ENCODE peak calls at places on chromosomes 13 and 19, in seven cellular contexts. Q is tibial artery, W is BJ, R is GM23338, K is tibial nerve, C is lower leg skin, U is bronchial epithelial cell. G is an unnamed sample.

GRCh38 chr19:30587869-30588268 is 215.7 kb downstream of the ZNF536 start:
- DNase-seq in Q (peak; percentile 40), W (no peak), R (no peak), K (no peak), C (peak; percentile 72), U (no peak), G (no peak)

GRCh38 chr19:36032251-36033104 is at the start of gene CLIP3:
- DNase-seq in Q (peak; percentile 86), W (no peak), R (peak; percentile 87), K (no peak), C (peak; percentile 90), U (no peak), G (no peak)

GRCh38 chr13:112849500-112849899 is 119.5 kb upstream of the MCF2L start:
- DNase-seq in Q (no peak), W (no peak), R (no peak), K (no peak), C (no peak), U (peak; percentile 5), G (no peak)

GRCh38 chr19:44740351-44740824 is 8.1 kb upstream of the BCL3 start:
- DNase-seq in Q (no peak), W (no peak), R (no peak), K (no peak), C (no peak), U (no peak), G (no peak)

GRCh38 chr13:110306960-110307696 is at the start of the genes COL4A1 and COL4A2:
- DNase-seq in Q (peak; percentile 92), W (no peak), R (peak; percentile 87), K (peak; percentile 77), C (peak; percentile 92), U (peak; percentile 27), G (peak; percentile 35)

GRCh38 chr19:55646889-55647731 is 902 bp upstream of the CCDC106 start:
- DNase-seq in Q (no peak), W (no peak), R (no peak), K (no peak), C (no peak), U (no peak), G (no peak)

GRCh38 chr13:24228852-24229458 is 68.4 kb downstream of the SPATA13 start:
- DNase-seq in Q (no peak), W (no peak), R (peak; percentile 90), K (no peak), C (no peak), U (peak; percentile 67), G (no peak)

GRCh38 chr13:36818483-36819063 is 449 bp upstream of the RFXAP start:
- DNase-seq in Q (no peak), W (no peak), R (no peak), K (no peak), C (no peak), U (no peak), G (no peak)

GRCh38 chr13:44231786-44232516 is 141.7 kb upstream of the SERP2 start:
- DNase-seq in Q (peak; percentile 82), W (peak; percentile 67), R (peak; percentile 77), K (peak; percentile 49), C (peak; percentile 93), U (peak; percentile 100), G (peak; percentile 92)

GRCh38 chr13:35857769-35858168 is 273.4 kb downstream of the DCLK1 start:
- DNase-seq in Q (no peak), W (no peak), R (peak; percentile 94), K (no peak), C (no peak), U (no peak), G (no peak)

GRCh38 chr13:111247552-111247951 is 72.9 kb upstream of the TEX29 start:
- DNase-seq in Q (no peak), W (no peak), R (no peak), K (no peak), C (no peak), U (no peak), G (peak; percentile 81)

GRCh38 chr13:76709851-76710250 is 176.4 kb downstream of the KCTD12 start:
- DNase-seq in Q (no peak), W (no peak), R (no peak), K (no peak), C (no peak), U (no peak), G (no peak)

GRCh38 chr19:934865-935422 is 9.1 kb downstream of the ARID3A start:
- DNase-seq in Q (peak; percentile 93), W (no peak), R (no peak), K (peak; percentile 58), C (peak; percentile 96), U (no peak), G (peak; percentile 87)

GRCh38 chr13:79404985-79405384 is 1.1 kb downstream of the RBM26 start:
- DNase-seq in Q (no peak), W (no peak), R (peak; percentile 27), K (no peak), C (no peak), U (peak; percentile 41), G (no peak)

GRCh38 chr13:73167046-73167820 is 108.4 kb downstream of the KLF5 start:
- DNase-seq in Q (no peak), W (no peak), R (no peak), K (no peak), C (no peak), U (peak; percentile 86), G (no peak)

GRCh38 chr19:4352701-4353121 is 9.3 kb downstream of the MPND start:
- DNase-seq in Q (peak; percentile 61), W (no peak), R (peak; percentile 87), K (no peak), C (peak; percentile 86), U (peak; percentile 52), G (no peak)

GRCh38 chr13:36298535-36299068 is 988 bp upstream of the CCDC169 start:
- DNase-seq in Q (no peak), W (no peak), R (peak; percentile 90), K (no peak), C (no peak), U (no peak), G (no peak)

GRCh38 chr19:958967-959685 is 25.0 kb upstream of the WDR18 start:
- DNase-seq in Q (no peak), W (no peak), R (no peak), K (no peak), C (no peak), U (peak; percentile 73), G (no peak)

GRCh38 chr19:13207237-13208130 is 57.3 kb downstream of the IER2 start:
- DNase-seq in Q (no peak), W (no peak), R (peak; percentile 72), K (no peak), C (no peak), U (no peak), G (no peak)

GRCh38 chr19:2288743-2289713 is 7.1 kb upstream of the PEAK3 start:
- DNase-seq in Q (no peak), W (no peak), R (peak; percentile 1), K (no peak), C (no peak), U (no peak), G (no peak)
- H3K4me3 ChIP-seq in Q (no peak overlapping the region), W (no peak overlapping the region), R (peak overlapping the region; percentile 59), K (peak overlapping the region; percentile 55), C (no peak overlapping the region), U (no peak overlapping the region), G (peak overlapping the region; percentile 36)

GRCh38 chr19:54416695-54417491 is 1.6 kb downstream of the TTYH1 start:
- DNase-seq in Q (no peak), W (no peak), R (peak; percentile 46), K (no peak), C (no peak), U (no peak), G (no peak)
- H3K4me3 ChIP-seq in Q (no peak overlapping the region), W (no peak overlapping the region), R (peak overlapping the region; percentile 86), K (peak overlapping the region; percentile 21), C (no peak overlapping the region), U (no peak overlapping the region), G (no peak overlapping the region)

DNA sequence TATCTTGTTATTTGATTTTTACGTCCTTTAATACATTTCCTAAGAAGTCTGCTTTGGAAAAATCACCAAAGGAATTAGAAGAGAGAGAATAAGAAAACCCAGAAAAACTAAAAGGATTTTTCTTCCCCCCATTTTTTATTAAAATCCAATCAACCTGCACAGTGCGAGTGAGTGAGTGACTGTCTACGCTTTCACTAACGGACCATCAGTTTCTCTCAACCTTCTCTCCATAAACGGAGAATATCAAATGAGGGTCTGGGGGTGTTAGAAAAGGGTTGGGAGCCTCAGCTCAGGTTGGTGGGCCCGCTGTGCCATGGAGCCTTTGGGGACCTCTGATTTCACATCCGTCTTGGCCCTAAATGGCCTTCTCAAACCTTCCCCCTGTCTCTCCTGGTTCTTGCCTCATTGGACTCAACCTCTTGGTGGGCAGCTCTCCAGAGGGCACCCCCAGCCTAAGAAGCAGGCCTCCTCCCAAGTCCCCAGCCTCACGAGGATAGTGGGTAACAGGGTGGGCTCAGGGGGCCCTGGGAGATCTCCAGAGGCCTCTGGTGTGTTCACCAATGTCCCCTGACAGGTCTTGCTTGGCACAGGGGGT is 764 bp upstream of the LRP3 start:
- DNase-seq in Q (no peak), W (no peak), R (no peak), K (no peak), C (no peak), U (no peak), G (no peak)
- H3K4me3 ChIP-seq in Q (peak overlapping the region; percentile 66), W (peak overlapping the region; percentile 28), R (peak overlapping the region; percentile 42), K (no peak overlapping the region), C (no peak overlapping the region), U (no peak overlapping the region), G (peak overlapping the region; percentile 45)

DNA sequence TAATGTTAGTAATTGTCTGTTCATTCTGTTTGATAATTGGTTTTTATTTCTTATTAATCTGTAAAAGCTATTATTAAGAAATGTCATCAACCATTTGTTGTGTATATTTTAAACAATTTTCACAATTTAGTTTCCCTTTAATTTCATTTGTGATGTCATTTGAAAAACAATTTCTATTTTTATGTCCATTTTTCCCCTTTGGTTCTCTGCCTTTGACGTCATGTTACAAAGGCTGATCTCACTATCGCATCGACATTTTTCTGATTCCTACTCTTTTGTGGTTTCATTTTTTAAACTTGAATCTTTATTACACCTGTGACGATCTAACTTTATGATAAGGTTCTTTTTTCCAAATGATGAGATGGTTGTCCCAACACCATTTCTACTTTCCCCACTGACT is 191.0 kb upstream of the ZNF507 start:
- DNase-seq in Q (no peak), W (no peak), R (no peak), K (no peak), C (no peak), U (no peak), G (no peak)
- H3K4me3 ChIP-seq in Q (no peak overlapping the region), W (no peak overlapping the region), R (no peak overlapping the region), K (no peak overlapping the region), C (no peak overlapping the region), U (no peak overlapping the region), G (no peak overlapping the region)

GRCh38 chr19:48319647-48320537 is 5.5 kb upstream of the EMP3 start:
- DNase-seq in Q (peak; percentile 88), W (no peak), R (peak; percentile 95), K (peak; percentile 79), C (peak; percentile 96), U (peak; percentile 58), G (peak; percentile 72)
- H3K4me3 ChIP-seq in Q (no peak overlapping the region), W (no peak overlapping the region), R (peak overlapping the region; percentile 65), K (no peak overlapping the region), C (no peak overlapping the region), U (no peak overlapping the region), G (no peak overlapping the region)

G was measured in gastrocnemius medialis.